ENCODE peak calls at places on chromosomes 12 and 14, in six cellular contexts. U is GF-D8; B is erythroblast; R is iPS-NIHi11; V is HT1080; K is stimulated activated CD4-positive, alpha-beta T cell treated with anti-CD3 and anti-CD28 coated beads, TNF-alpha, amount 100 ng/mL, for 24 hours. D is an unnamed sample.

GRCh38 chr12:90833228-90833627 is 121.7 kb downstream of the CCER1 start:
- DNase-seq in U (no peak), K (no peak), R (no peak), V (no peak), B (no peak), D (no peak)

GRCh38 chr12:9735601-9736000 is 2.7 kb upstream of the CLECL1 start:
- DNase-seq in K (no peak), V (no peak), R (no peak), U (no peak), B (no peak), D (no peak)

GRCh38 chr12:128784030-128784770 is 39.6 kb downstream of the SLC15A4 start:
- DNase-seq in U (no peak), R (no peak), B (no peak), V (peak), K (no peak), D (no peak)

GRCh38 chr12:1619599-1619998 is 9.4 kb upstream of the WNT5B start:
- DNase-seq in V (peak), R (no peak), U (peak), K (peak), B (no peak), D (no peak)

GRCh38 chr12:16352481-16352880 is 5.0 kb downstream of the MGST1 start:
- DNase-seq in B (no peak), R (no peak), K (no peak), V (no peak), U (no peak), D (no peak)

GRCh38 chr14:29627141-29627540 is 300.5 kb downstream of the PRKD1 start:
- DNase-seq in V (peak), U (no peak), R (no peak), K (no peak), B (no peak), D (no peak)

GRCh38 chr14:99755629-99756603 is 37.3 kb upstream of the EML1 start:
- DNase-seq in R (peak), B (no peak), K (no peak), U (no peak), V (peak), D (no peak)

GRCh38 chr12:32025906-32026305 is 66.7 kb downstream of the RESF1 start:
- DNase-seq in K (peak), B (no peak), V (no peak), U (no peak), R (no peak), D (no peak)

GRCh38 chr12:112792306-112792705 is 758 bp downstream of the RPH3A start:
- DNase-seq in U (no peak), R (no peak), K (no peak), V (no peak), B (no peak), D (no peak)

GRCh38 chr12:101186291-101186690 is 23.7 kb downstream of the SLC5A8 start:
- DNase-seq in R (no peak), V (no peak), B (no peak), K (no peak), U (peak), D (no peak)

GRCh38 chr12:93377252-93377542 is 528 bp upstream of the NUDT4 start:
- DNase-seq in U (peak), B (no peak), V (no peak), R (no peak), K (no peak), D (no peak)

GRCh38 chr12:62692884-62693283 is 226.3 kb downstream of the MON2 start:
- DNase-seq in R (no peak), U (no peak), K (no peak), B (no peak), V (peak), D (no peak)

GRCh38 chr12:26112703-26113147 is 12.1 kb downstream of the BHLHE41 start:
- DNase-seq in U (no peak), K (no peak), R (no peak), B (no peak), V (no peak), D (no peak)

GRCh38 chr12:78060186-78060585 is 229.5 kb downstream of the NAV3 start:
- DNase-seq in B (no peak), V (peak), K (no peak), R (no peak), U (no peak), D (no peak)

GRCh38 chr12:66252771-66253170 is 49.5 kb upstream of the HELB start:
- DNase-seq in K (no peak), V (no peak), U (no peak), B (no peak), R (no peak), D (no peak)

GRCh38 chr14:33505963-33506329 is 444.9 kb downstream of the EGLN3 start:
- DNase-seq in R (no peak), U (no peak), B (no peak), V (no peak), K (no peak), D (no peak)

D was measured in ecto neural progenitor cell.